ENCODE peak calls at places on chromosomes 1 and 21, in nine cellular contexts. C is body of pancreas; N is HCT116; U is left colon; O is DMS153; X is fibroblast of the aortic adventitia; T is stimulated activated CD4-positive, alpha-beta T cell treated with anti-CD3 and anti-CD28 coated beads, Interleukin-2, amount 100 ng/mL, for 48 hours; B is germinal center; H is 8988T. W is an unnamed sample.

GRCh38 chr1:106798991-106799390 is 257.5 kb upstream of the PRMT6 start:
- DNase-seq in H (no peak), O (no peak), B (no peak), N (no peak), C (no peak), T (no peak), X (peak), U (no peak), W (no peak)

GRCh38 chr21:14836950-14837349 is 227.8 kb downstream of the NRIP1 start:
- DNase-seq in B (no peak), C (no peak), O (no peak), T (no peak), H (no peak), U (no peak), N (no peak), X (peak), W (no peak)

GRCh38 chr1:8464987-8465386 is 147.1 kb downstream of the SLC45A1 start:
- DNase-seq in O (no peak), B (no peak), U (no peak), X (peak), C (no peak), H (no peak), T (no peak), N (no peak), W (no peak)

GRCh38 chr1:154272217-154272998 is at the start of gene HAX1:
- DNase-seq in H (peak), X (peak), C (peak), U (peak), T (peak), N (peak), B (peak), O (peak), W (peak)

GRCh38 chr1:89311757-89312156 is 39.1 kb upstream of the GBP5 start:
- DNase-seq in X (no peak), O (peak), C (no peak), H (no peak), T (no peak), U (no peak), N (no peak), B (no peak), W (peak)

GRCh38 chr1:41432481-41433280 is 51.8 kb downstream of the EDN2 start:
- DNase-seq in C (peak), X (peak), B (peak), T (peak), O (peak), H (peak), N (peak), U (peak), W (peak)

GRCh38 chr21:32415999-32416398 is 3.5 kb downstream of the EVA1C start:
- DNase-seq in O (no peak), U (no peak), C (no peak), N (no peak), H (no peak), B (no peak), X (no peak), T (no peak), W (no peak)

GRCh38 chr1:227766653-227767277 is 31.5 kb downstream of the SNAP47 start:
- DNase-seq in X (no peak), H (no peak), N (no peak), O (no peak), B (no peak), T (no peak), C (no peak), U (no peak), W (no peak)

GRCh38 chr1:6298940-6299465 is 38.1 kb upstream of the GPR153 start:
- DNase-seq in B (no peak), U (no peak), X (no peak), T (no peak), C (no peak), O (no peak), H (no peak), N (no peak), W (no peak)

GRCh38 chr1:113133759-113134158 is 60.8 kb downstream of the LRIG2 start:
- DNase-seq in N (no peak), H (no peak), B (no peak), U (no peak), T (no peak), X (no peak), C (no peak), O (no peak), W (no peak)

GRCh38 chr21:46205121-46205520 is 20.9 kb upstream of the SPATC1L start:
- DNase-seq in C (no peak), T (no peak), X (no peak), N (no peak), U (no peak), B (no peak), H (no peak), O (no peak), W (no peak)

GRCh38 chr1:15139654-15140350 is 13.7 kb upstream of the TMEM51 start:
- DNase-seq in C (peak), B (no peak), X (no peak), U (no peak), N (peak), H (no peak), T (no peak), O (no peak), W (no peak)